ENCODE peak calls at places on chromosomes 5 and 9, in eight cellular contexts. U, Q, B, J, S, N, A and V are unnamed samples.

GRCh38 chr5:154141686-154142300 is 48.7 kb upstream of the GALNT10 start:
- DNase-seq in N (no peak), S (no peak), J (no peak), A (no peak), Q (no peak), B (no peak), U (no peak), V (no peak)

GRCh38 chr9:34701023-34701768 is 8.7 kb downstream of the CCL21 start:
- DNase-seq in U (peak), N (peak), A (peak), B (peak), J (peak), S (peak), Q (peak), V (peak)

GRCh38 chr5:91937121-91937520 is 554.0 kb upstream of the ARRDC3 start:
- DNase-seq in N (no peak), U (no peak), S (no peak), A (no peak), Q (no peak), B (no peak), J (no peak), V (peak)

GRCh38 chr9:96150324-96151023 is 151.5 kb downstream of the HSD17B3 start:
- DNase-seq in J (no peak), N (no peak), A (no peak), Q (no peak), B (peak), U (no peak), S (no peak), V (no peak)

GRCh38 chr5:54581831-54582548 is 64.4 kb downstream of the SNX18 start:
- DNase-seq in N (no peak), U (no peak), B (no peak), S (no peak), A (no peak), Q (no peak), J (peak), V (peak)

GRCh38 chr9:100674419-100675122 is 96.7 kb downstream of the CAVIN4 start:
- DNase-seq in N (no peak), Q (no peak), U (no peak), A (no peak), S (no peak), J (peak), B (no peak), V (peak)

GRCh38 chr5:761854-762685 is 22.5 kb downstream of the ZDHHC11B start:
- DNase-seq in A (no peak), Q (no peak), B (no peak), U (peak), S (peak), N (no peak), J (no peak), V (no peak)

GRCh38 chr9:110255064-110255416 is 1.3 kb downstream of the TXN start:
- DNase-seq in U (peak), J (no peak), B (no peak), A (no peak), N (no peak), S (peak), Q (no peak), V (no peak)

GRCh38 chr5:45113726-45114125 is 305.0 kb downstream of the MRPS30 start:
- DNase-seq in J (no peak), B (no peak), U (no peak), S (no peak), A (no peak), Q (no peak), N (peak), V (no peak)

GRCh38 chr5:61330341-61330878 is 1.6 kb upstream of the ZSWIM6 start:
- DNase-seq in B (no peak), A (no peak), Q (peak), S (peak), U (peak), N (peak), J (peak), V (peak)

GRCh38 chr9:130343445-130343918 is 77.9 kb downstream of the HMCN2 start:
- DNase-seq in N (no peak), Q (no peak), J (peak), U (no peak), S (peak), A (no peak), B (peak), V (no peak)